ENCODE peak calls at places on chromosome 18, in seven cellular contexts. G is gastrocnemius medialis, K is K562, J is HCT116, C is upper lobe of left lung, H is GM12878, Q is body of pancreas. T is an unnamed sample. For H3K27me3, the result is how much of the 10 kb centered on the place peaks cover.

GRCh38 chr18:55731594-55732042 is 143.6 kb upstream of the TCF4 start:
- ATAC-seq in G (no peak), K (peak), J (no peak), C (peak), H (peak), Q (no peak), T (no peak)

GRCh38 chr18:3250237-3251107 is 2.9 kb downstream of the MYL12A start:
- ATAC-seq in G (no peak), K (no peak), J (no peak), C (no peak), H (peak), Q (no peak), T (no peak)

GRCh38 chr18:36379426-36379984 is 82.0 kb downstream of the FHOD3 start:
- ATAC-seq in G (no peak), K (no peak), J (no peak), C (no peak), H (no peak), Q (no peak), T (no peak)

GRCh38 chr18:6294119-6294784 is 120.5 kb downstream of the L3MBTL4 start:
- ATAC-seq in G (no peak), K (no peak), J (no peak), C (peak), H (no peak), Q (no peak), T (no peak)

GRCh38 chr18:79903787-79904356 is 47.6 kb downstream of the SLC66A2 start:
- ATAC-seq in G (no peak), K (no peak), J (no peak), C (no peak), H (no peak), Q (no peak), T (no peak)

GRCh38 chr18:66222174-66222573 is 381.7 kb downstream of the CDH19 start:
- ATAC-seq in G (no peak), K (no peak), J (no peak), C (no peak), H (peak), Q (no peak), T (no peak)

GRCh38 chr18:57194070-57194469 is 47.2 kb downstream of the BOD1L2 start:
- ATAC-seq in G (no peak), K (no peak), J (no peak), C (no peak), H (no peak), Q (no peak), T (no peak)

GRCh38 chr18:5534845-5535244 is 9.0 kb downstream of the EPB41L3 start:
- ATAC-seq in G (no peak), K (no peak), J (no peak), C (no peak), H (no peak), Q (no peak), T (no peak)

GRCh38 chr18:5546660-5547059 is 2.9 kb upstream of the EPB41L3 start:
- ATAC-seq in G (no peak), K (no peak), J (no peak), C (peak), H (no peak), Q (no peak), T (peak)

GRCh38 chr18:74310411-74310810 is 5.2 kb upstream of the C18orf63 start:
- ATAC-seq in G (no peak), K (peak), J (peak), C (peak), H (peak), Q (peak), T (peak)
- TF ChIP-seq CTCF in G (no peak), K (no peak), J (peak), C (peak), H (peak), Q (peak), T (peak)

GRCh38 chr18:50189160-50189559 is 5.8 kb downstream of the MYO5B start:
- ATAC-seq in G (no peak), K (no peak), J (no peak), C (no peak), H (peak), Q (no peak), T (no peak)
- H3K27me3 ChIP-seq in G (under half), K (under half), J (under half), C (under half), H (under half), Q (under half), T (half or more)

GRCh38 chr18:63162271-63163014 is 157.1 kb downstream of the BCL2 start:
- ATAC-seq in G (no peak), K (no peak), J (no peak), C (peak), H (peak), Q (no peak), T (peak)
- TF ChIP-seq POLR2A in G (no peak), K (no peak), J (no peak), C (no peak), H (peak), Q (no peak), T (no peak)

DNA sequence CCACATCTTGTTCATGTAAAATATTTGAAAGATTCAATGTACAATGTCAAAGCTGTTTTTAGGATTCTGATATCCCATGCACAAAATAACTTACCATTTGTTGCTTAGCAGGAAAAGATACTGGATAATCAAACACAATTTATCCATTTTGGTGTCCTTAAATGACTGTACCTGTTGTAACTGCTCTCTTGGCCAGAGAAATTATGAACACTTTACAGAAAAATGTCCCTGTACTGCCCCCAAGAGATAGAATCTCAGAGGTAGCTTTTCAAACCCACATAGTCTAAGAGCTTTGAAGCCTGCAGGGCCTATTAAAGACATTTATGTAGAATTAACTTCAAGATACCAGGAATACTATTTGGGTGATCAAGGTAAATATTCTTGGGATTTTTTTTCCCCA is 12.2 kb upstream of the ME2 start:
- ATAC-seq in G (peak), K (peak), J (peak), C (peak), H (peak), Q (no peak), T (no peak)
- TF ChIP-seq CTCF in G (no peak), K (no peak), J (peak), C (no peak), H (peak), Q (peak), T (peak)

GRCh38 chr18:33581816-33582215 is 3.8 kb downstream of the ASXL3 start:
- ATAC-seq in G (no peak), K (no peak), J (no peak), C (no peak), H (no peak), Q (no peak), T (no peak)

GRCh38 chr18:33579868-33580205 is 1.8 kb downstream of the ASXL3 start:
- ATAC-seq in G (no peak), K (no peak), J (no peak), C (no peak), H (no peak), Q (no peak), T (no peak)

GRCh38 chr18:33578371-33579146 is 540 bp downstream of the ASXL3 start:
- ATAC-seq in G (no peak), K (no peak), J (no peak), C (peak), H (no peak), Q (peak), T (peak)

GRCh38 chr18:33579147-33579867 is 1.3 kb downstream of the ASXL3 start:
- ATAC-seq in G (no peak), K (no peak), J (no peak), C (no peak), H (no peak), Q (peak), T (peak)

DNA sequence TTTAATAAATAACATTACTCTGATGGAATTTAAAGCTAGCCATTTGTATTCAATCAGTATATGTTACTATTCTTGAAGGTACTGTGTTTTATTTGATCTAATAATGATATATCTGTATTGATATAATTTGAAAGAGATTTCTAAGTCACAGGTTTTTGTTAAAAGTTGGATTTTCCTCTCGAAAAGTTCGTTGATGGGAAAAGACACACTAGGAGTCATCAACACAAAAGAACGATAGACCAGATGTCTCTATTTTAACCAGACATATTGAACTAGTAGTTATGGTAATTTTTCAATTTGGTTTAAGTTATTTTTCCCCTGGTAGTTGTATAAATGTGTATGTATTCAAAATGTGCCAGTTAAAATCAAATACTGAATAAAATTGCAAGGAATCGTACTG is 2.5 kb downstream of the ASXL3 start:
- ATAC-seq in G (no peak), K (no peak), J (no peak), C (no peak), H (no peak), Q (no peak), T (no peak)
- H3K27me3 ChIP-seq in G (under half), K (under half), J (under half), C (under half), H (under half), Q (under half), T (under half)

DNA sequence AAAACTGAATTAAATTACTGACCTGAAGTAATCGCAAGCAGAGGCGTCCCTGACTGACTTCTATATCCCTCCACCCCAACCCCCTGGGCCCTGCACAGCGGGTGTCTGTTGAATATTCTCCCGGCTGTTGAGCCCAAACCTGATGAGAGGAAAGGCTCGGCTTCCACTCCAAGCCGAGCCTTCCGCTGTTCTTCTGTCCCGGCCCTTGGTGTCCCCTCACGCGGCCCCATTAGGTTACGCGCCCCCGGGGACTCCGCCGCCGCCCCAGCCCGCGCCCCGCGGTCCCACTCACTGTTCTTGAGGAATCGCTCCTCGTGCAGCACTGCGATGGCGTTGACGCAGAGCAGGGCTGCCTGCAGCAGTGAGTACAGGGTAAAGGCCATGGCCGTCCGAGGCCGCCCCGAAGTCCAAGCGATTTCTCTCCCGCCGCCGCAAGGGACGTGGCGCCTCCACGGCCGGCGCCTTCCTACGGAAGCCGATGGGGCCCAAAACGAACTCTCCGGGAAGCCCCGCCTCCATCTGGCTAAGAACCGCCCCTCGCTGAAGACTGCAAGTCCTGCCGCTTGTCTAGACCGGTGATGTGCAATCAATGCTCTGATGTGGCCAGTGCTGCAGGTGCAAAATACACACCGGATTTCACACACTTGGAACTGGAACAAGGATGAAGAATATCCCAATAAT is at the start of gene IER3IP1:
- ATAC-seq in G (peak), K (peak), J (peak), C (peak), H (peak), Q (peak), T (peak)
- TF ChIP-seq POLR2A in G (peak), K (peak), J (peak), C (no peak), H (peak), Q (peak), T (peak)

T was measured in gastroesophageal sphincter.